ENCODE peak calls at places on chromosomes 5 and 9, in seven cellular contexts. P, A, N, C, M, R and S are unnamed samples.

GRCh38 chr5:72301557-72301956 is 18.5 kb downstream of the MRPS27 start:
- DNase-seq in P (no peak), A (no peak), N (no peak), C (no peak), M (no peak), R (no peak), S (no peak)

GRCh38 chr9:27297050-27297449 is at the start of gene EQTN:
- DNase-seq in P (no peak), A (no peak), N (no peak), C (no peak), M (no peak), R (no peak), S (no peak)

GRCh38 chr5:110013042-110013441 is 323.3 kb downstream of the MAN2A1 start:
- DNase-seq in P (no peak), A (no peak), N (no peak), C (no peak), M (no peak), R (no peak), S (no peak)

GRCh38 chr9:126690431-126691051 is 76.8 kb downstream of the LMX1B start:
- DNase-seq in P (peak), A (peak), N (no peak), C (no peak), M (no peak), R (peak), S (peak)

GRCh38 chr5:72784129-72784528 is 32.3 kb upstream of the TNPO1 start:
- DNase-seq in P (no peak), A (no peak), N (no peak), C (no peak), M (no peak), R (no peak), S (no peak)

GRCh38 chr9:108108802-108109448 is 619.4 kb upstream of the KLF4 start:
- DNase-seq in P (no peak), A (no peak), N (no peak), C (no peak), M (no peak), R (no peak), S (no peak)

GRCh38 chr9:117545846-117546245 is 131.0 kb upstream of the ASTN2 start:
- DNase-seq in P (no peak), A (no peak), N (no peak), C (no peak), M (no peak), R (no peak), S (no peak)

GRCh38 chr9:137161558-137162483 is 8.0 kb downstream of the LRRC26 start:
- DNase-seq in P (no peak), A (no peak), N (no peak), C (no peak), M (no peak), R (peak), S (no peak)

GRCh38 chr5:10582512-10582897 is 18.6 kb downstream of the ANKRD33B start:
- DNase-seq in P (no peak), A (no peak), N (no peak), C (no peak), M (no peak), R (no peak), S (no peak)

GRCh38 chr5:169467382-169467781 is 116.2 kb upstream of the SPDL1 start:
- DNase-seq in P (no peak), A (no peak), N (no peak), C (no peak), M (no peak), R (no peak), S (no peak)

GRCh38 chr9:126522957-126523356 is 90.8 kb upstream of the LMX1B start:
- DNase-seq in P (no peak), A (no peak), N (no peak), C (no peak), M (no peak), R (no peak), S (no peak)

GRCh38 chr5:35182541-35183242 is 47.6 kb downstream of the PRLR start:
- DNase-seq in P (no peak), A (no peak), N (no peak), C (no peak), M (no peak), R (no peak), S (no peak)

GRCh38 chr9:79774356-79774755 is 202.6 kb downstream of the TLE4 start:
- DNase-seq in P (no peak), A (no peak), N (no peak), C (no peak), M (no peak), R (no peak), S (no peak)

GRCh38 chr5:56853710-56854109 is 38.4 kb downstream of the MAP3K1 start:
- DNase-seq in P (no peak), A (no peak), N (no peak), C (no peak), M (no peak), R (no peak), S (peak)

GRCh38 chr5:178426326-178427130 is 163.7 kb downstream of the COL23A1 start:
- DNase-seq in P (no peak), A (peak), N (no peak), C (no peak), M (no peak), R (no peak), S (no peak)

GRCh38 chr5:156331845-156332244 is 4.9 kb downstream of the SGCD start:
- DNase-seq in P (no peak), A (no peak), N (no peak), C (no peak), M (no peak), R (no peak), S (no peak)

GRCh38 chr9:105064248-105065118 is 136.5 kb upstream of the ABCA1 start:
- DNase-seq in P (no peak), A (peak), N (peak), C (peak), M (peak), R (peak), S (no peak)

GRCh38 chr5:134083517-134083916 is 31.0 kb upstream of the TCF7 start:
- DNase-seq in P (no peak), A (no peak), N (no peak), C (no peak), M (no peak), R (no peak), S (no peak)

GRCh38 chr9:123996731-123997421 is 14.7 kb upstream of the LHX2 start:
- DNase-seq in P (no peak), A (no peak), N (no peak), C (no peak), M (no peak), R (peak), S (no peak)

GRCh38 chr9:99023831-99024230 is 80.1 kb downstream of the COL15A1 start:
- DNase-seq in P (no peak), A (peak), N (peak), C (no peak), M (no peak), R (no peak), S (no peak)

GRCh38 chr5:57986746-57987145 is 473.1 kb downstream of the PLK2 start:
- DNase-seq in P (no peak), A (no peak), N (no peak), C (no peak), M (no peak), R (no peak), S (no peak)

GRCh38 chr9:108991479-108991878 is 21.8 kb downstream of the CTNNAL1 start:
- DNase-seq in P (no peak), A (no peak), N (no peak), C (no peak), M (no peak), R (no peak), S (no peak)

GRCh38 chr9:470795-471194 is 256.1 kb downstream of the DOCK8 start:
- DNase-seq in P (no peak), A (no peak), N (no peak), C (no peak), M (no peak), R (peak), S (no peak)

GRCh38 chr5:39588176-39588575 is 163.4 kb upstream of the DAB2 start:
- DNase-seq in P (no peak), A (no peak), N (no peak), C (no peak), M (no peak), R (no peak), S (no peak)

GRCh38 chr5:122500245-122501086 is 188.4 kb downstream of the SNCAIP start:
- DNase-seq in P (no peak), A (no peak), N (peak), C (peak), M (peak), R (peak), S (peak)